ENCODE peak calls at places on chromosomes 16 and 17, in five cellular contexts. One of them, this sample, is unnamed.

GRCh38 chr16:3528406-3528805 is 27.6 kb downstream of the CLUAP1 start:
- DNase-seq in mesenchymal stem cell: no peak
- DNase-seq in H9: no peak
- DNase-seq in H1: no peak
- DNase-seq in neuronal stem cell: no peak
- DNase-seq in this sample: no peak

GRCh38 chr16:59047114-59047513 is 313.0 kb upstream of the GOT2 start:
- DNase-seq in mesenchymal stem cell: no peak
- DNase-seq in H9: no peak
- DNase-seq in H1: no peak
- DNase-seq in neuronal stem cell: no peak
- DNase-seq in this sample: no peak

GRCh38 chr16:74071996-74072559 is 224.5 kb upstream of the PSMD7 start:
- DNase-seq in mesenchymal stem cell: no peak
- DNase-seq in H9: no peak
- DNase-seq in H1: no peak
- DNase-seq in neuronal stem cell: no peak
- DNase-seq in this sample: no peak

GRCh38 chr16:2840914-2841313 is 10.8 kb downstream of the ZG16B start:
- DNase-seq in mesenchymal stem cell: no peak
- DNase-seq in H9: no peak
- DNase-seq in H1: no peak
- DNase-seq in neuronal stem cell: no peak
- DNase-seq in this sample: no peak

GRCh38 chr17:20066253-20066652 is 57.1 kb downstream of the SPECC1 start:
- DNase-seq in mesenchymal stem cell: no peak
- DNase-seq in H9: no peak
- DNase-seq in H1: no peak
- DNase-seq in neuronal stem cell: no peak
- DNase-seq in this sample: no peak

GRCh38 chr16:50151322-50151721 is 1.8 kb upstream of the TENT4B start:
- DNase-seq in mesenchymal stem cell: no peak
- DNase-seq in H9: no peak
- DNase-seq in H1: no peak
- DNase-seq in neuronal stem cell: no peak
- DNase-seq in this sample: no peak

GRCh38 chr16:20020083-20020482 is 53.6 kb downstream of the GPR139 start:
- DNase-seq in mesenchymal stem cell: no peak
- DNase-seq in H9: no peak
- DNase-seq in H1: no peak
- DNase-seq in neuronal stem cell: no peak
- DNase-seq in this sample: no peak

GRCh38 chr16:85384831-85385462 is 228.2 kb upstream of the GSE1 start:
- DNase-seq in mesenchymal stem cell: no peak
- DNase-seq in H9: no peak
- DNase-seq in H1: no peak
- DNase-seq in neuronal stem cell: no peak
- DNase-seq in this sample: peak; percentile 41

GRCh38 chr17:15972497-15972951 is 27.0 kb downstream of the ZSWIM7 start:
- DNase-seq in mesenchymal stem cell: no peak
- DNase-seq in H9: no peak
- DNase-seq in H1: no peak
- DNase-seq in neuronal stem cell: no peak
- DNase-seq in this sample: peak; percentile 84

GRCh38 chr17:48484850-48485249 is 46.0 kb downstream of the HOXB1 start:
- DNase-seq in mesenchymal stem cell: peak; percentile 90
- DNase-seq in H9: no peak
- DNase-seq in H1: no peak
- DNase-seq in neuronal stem cell: no peak
- DNase-seq in this sample: no peak

GRCh38 chr17:37458805-37459204 is 30.9 kb upstream of the DUSP14 start:
- DNase-seq in mesenchymal stem cell: peak; percentile 82
- DNase-seq in H9: no peak
- DNase-seq in H1: no peak
- DNase-seq in neuronal stem cell: no peak
- DNase-seq in this sample: no peak

GRCh38 chr16:72829846-72830620 is 217.9 kb downstream of the ZFHX3 start:
- DNase-seq in mesenchymal stem cell: peak; percentile 63
- DNase-seq in H9: no peak
- DNase-seq in H1: no peak
- DNase-seq in neuronal stem cell: no peak
- DNase-seq in this sample: no peak

GRCh38 chr17:65530158-65530984 is 31.1 kb downstream of the AXIN2 start:
- DNase-seq in mesenchymal stem cell: no peak
- DNase-seq in H9: no peak
- DNase-seq in H1: no peak
- DNase-seq in neuronal stem cell: no peak
- DNase-seq in this sample: peak; percentile 96

GRCh38 chr17:34613064-34614019 is 34.0 kb downstream of the TMEM132E start:
- DNase-seq in mesenchymal stem cell: no peak
- DNase-seq in H9: no peak
- DNase-seq in H1: no peak
- DNase-seq in neuronal stem cell: peak; percentile 58
- DNase-seq in this sample: no peak

GRCh38 chr16:84505249-84506156 is 1.0 kb upstream of the MEAK7 start:
- DNase-seq in mesenchymal stem cell: no peak
- DNase-seq in H9: no peak
- DNase-seq in H1: no peak
- DNase-seq in neuronal stem cell: no peak
- DNase-seq in this sample: no peak

GRCh38 chr16:70520612-70521297 is 2.6 kb downstream of the COG4 start:
- DNase-seq in mesenchymal stem cell: peak; percentile 68
- DNase-seq in H9: no peak
- DNase-seq in H1: no peak
- DNase-seq in neuronal stem cell: no peak
- DNase-seq in this sample: no peak

GRCh38 chr17:3740611-3741073 is 16.9 kb downstream of the HASPIN start:
- DNase-seq in mesenchymal stem cell: no peak
- DNase-seq in H9: no peak
- DNase-seq in H1: no peak
- DNase-seq in neuronal stem cell: no peak
- DNase-seq in this sample: no peak

GRCh38 chr16:86697715-86698114 is 119.4 kb downstream of the FOXL1 start:
- DNase-seq in mesenchymal stem cell: no peak
- DNase-seq in H9: no peak
- DNase-seq in H1: no peak
- DNase-seq in neuronal stem cell: no peak
- DNase-seq in this sample: no peak

GRCh38 chr17:12040478-12040877 is 19.8 kb downstream of the MAP2K4 start:
- DNase-seq in mesenchymal stem cell: no peak
- DNase-seq in H9: no peak
- DNase-seq in H1: no peak
- DNase-seq in neuronal stem cell: no peak
- DNase-seq in this sample: no peak

GRCh38 chr16:77183137-77183536 is 7.9 kb upstream of the MON1B start:
- DNase-seq in mesenchymal stem cell: no peak
- DNase-seq in H9: no peak
- DNase-seq in H1: no peak
- DNase-seq in neuronal stem cell: no peak
- DNase-seq in this sample: peak; percentile 4

GRCh38 chr16:86752582-86753175 is 174.3 kb downstream of the FOXL1 start:
- DNase-seq in mesenchymal stem cell: no peak
- DNase-seq in H9: no peak
- DNase-seq in H1: no peak
- DNase-seq in neuronal stem cell: no peak
- DNase-seq in this sample: no peak

GRCh38 chr17:5508855-5509254 is 22.5 kb downstream of the MIS12 start:
- DNase-seq in mesenchymal stem cell: peak; percentile 51
- DNase-seq in H9: peak; percentile 77
- DNase-seq in H1: no peak
- DNase-seq in neuronal stem cell: peak; percentile 66
- DNase-seq in this sample: peak; percentile 70

GRCh38 chr17:64213995-64214507 is 49.0 kb downstream of the TEX2 start:
- DNase-seq in mesenchymal stem cell: no peak
- DNase-seq in H9: no peak
- DNase-seq in H1: no peak
- DNase-seq in neuronal stem cell: no peak
- DNase-seq in this sample: no peak

GRCh38 chr17:64209356-64209941 is 53.6 kb downstream of the TEX2 start:
- DNase-seq in mesenchymal stem cell: no peak
- DNase-seq in H9: peak; percentile 18
- DNase-seq in H1: no peak
- DNase-seq in neuronal stem cell: no peak
- DNase-seq in this sample: no peak

GRCh38 chr17:64214950-64215349 is 48.1 kb downstream of the TEX2 start:
- DNase-seq in mesenchymal stem cell: no peak
- DNase-seq in H9: no peak
- DNase-seq in H1: no peak
- DNase-seq in neuronal stem cell: no peak
- DNase-seq in this sample: no peak

GRCh38 chr17:64209983-64210382 is 53.1 kb downstream of the TEX2 start:
- DNase-seq in mesenchymal stem cell: no peak
- DNase-seq in H9: peak; percentile 19
- DNase-seq in H1: no peak
- DNase-seq in neuronal stem cell: no peak
- DNase-seq in this sample: no peak

DNA sequence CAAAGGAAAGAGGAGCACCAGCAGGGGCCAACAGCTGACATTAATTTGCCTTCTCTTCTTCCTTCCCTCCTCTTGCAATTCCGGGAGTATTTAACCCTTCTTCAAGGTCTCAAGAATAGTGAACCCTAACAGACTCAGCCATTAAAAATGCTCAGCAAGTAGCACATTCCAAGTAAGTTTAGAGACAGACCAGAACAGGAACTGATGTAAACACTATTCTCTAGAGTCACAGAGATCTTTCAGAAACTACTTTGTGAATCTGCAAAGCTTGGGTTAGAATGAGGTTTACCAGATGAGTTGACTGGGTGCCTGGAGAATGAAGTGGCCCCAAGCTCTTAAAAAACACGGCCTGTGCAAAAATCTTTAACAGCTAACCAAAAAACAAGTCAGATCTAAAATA is 50.9 kb downstream of the TEX2 start:
- DNase-seq in mesenchymal stem cell: peak; percentile 89
- DNase-seq in H9: no peak
- DNase-seq in H1: no peak
- DNase-seq in neuronal stem cell: no peak
- DNase-seq in this sample: no peak
- H2BK120ac ChIP-seq in mesenchymal stem cell: no peak overlapping the region
- H2BK120ac ChIP-seq in H9: no peak overlapping the region
- H2BK120ac ChIP-seq in H1: no peak overlapping the region
- H2BK120ac ChIP-seq in neuronal stem cell: no peak overlapping the region
- H2BK120ac ChIP-seq in this sample: no peak overlapping the region

GRCh38 chr17:47189732-47190621 is 882 bp upstream of the CDC27 start:
- DNase-seq in mesenchymal stem cell: no peak
- DNase-seq in H9: no peak
- DNase-seq in H1: no peak
- DNase-seq in neuronal stem cell: no peak
- DNase-seq in this sample: no peak

GRCh38 chr17:47184671-47185070 is 4.4 kb downstream of the CDC27 start:
- DNase-seq in mesenchymal stem cell: no peak
- DNase-seq in H9: no peak
- DNase-seq in H1: no peak
- DNase-seq in neuronal stem cell: no peak
- DNase-seq in this sample: no peak

GRCh38 chr17:47190770-47191169 is 1.7 kb upstream of the CDC27 start:
- DNase-seq in mesenchymal stem cell: no peak
- DNase-seq in H9: no peak
- DNase-seq in H1: no peak
- DNase-seq in neuronal stem cell: no peak
- DNase-seq in this sample: no peak

GRCh38 chr17:47188799-47189731 is at the start of gene CDC27:
- DNase-seq in mesenchymal stem cell: peak; percentile 98
- DNase-seq in H9: peak; percentile 99
- DNase-seq in H1: peak; percentile 89
- DNase-seq in neuronal stem cell: peak; percentile 100
- DNase-seq in this sample: peak; percentile 99

DNA sequence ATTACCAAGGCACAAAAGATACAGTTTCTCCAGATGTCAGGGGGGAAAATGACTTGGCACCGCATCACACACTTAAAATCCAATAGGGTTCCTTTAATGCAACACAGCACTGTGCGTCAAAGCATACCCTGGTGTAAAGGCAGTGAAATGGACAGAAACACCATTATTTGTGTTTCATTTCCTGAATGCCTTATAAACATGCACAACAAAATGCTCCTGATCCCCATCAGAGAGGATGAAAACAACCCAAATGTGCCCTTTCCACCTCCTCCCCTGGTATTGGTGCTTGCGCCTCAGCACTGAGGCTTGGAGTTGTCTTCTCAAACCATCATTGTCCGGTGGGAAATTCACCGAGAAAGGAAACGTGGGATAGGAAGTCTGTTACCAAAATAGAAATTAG is 829 bp downstream of the CDC27 start:
- DNase-seq in mesenchymal stem cell: peak; percentile 85
- DNase-seq in H9: no peak
- DNase-seq in H1: no peak
- DNase-seq in neuronal stem cell: peak; percentile 9
- DNase-seq in this sample: peak; percentile 28
- H2AK5ac ChIP-seq in mesenchymal stem cell: peak overlapping the region; percentile 93
- H2AK5ac ChIP-seq in H9: no peak overlapping the region
- H2AK5ac ChIP-seq in H1: no peak overlapping the region
- H2AK5ac ChIP-seq in neuronal stem cell: no peak overlapping the region
- H2AK5ac ChIP-seq in this sample: no peak overlapping the region

DNA sequence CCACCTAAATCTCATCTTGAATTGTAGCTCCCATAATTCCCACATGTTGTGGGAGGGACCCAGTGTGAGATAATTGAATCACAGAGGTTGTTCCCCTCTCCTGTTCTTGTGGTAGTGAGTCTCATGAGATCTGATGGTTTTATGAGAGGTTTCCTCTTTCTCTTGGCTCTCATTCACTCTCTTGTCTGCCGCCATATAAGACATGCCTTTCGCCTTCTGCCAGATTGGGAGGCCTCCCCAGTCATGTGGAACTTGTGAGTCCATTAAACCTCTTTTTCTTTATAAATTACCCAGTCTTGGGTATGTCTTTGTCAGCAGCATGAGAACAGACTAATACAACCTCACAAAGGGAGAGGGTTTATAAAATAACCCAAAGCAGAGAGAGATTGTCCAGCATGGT is 367.4 kb downstream of the SNX29 start:
- DNase-seq in mesenchymal stem cell: no peak
- DNase-seq in H9: no peak
- DNase-seq in H1: no peak
- DNase-seq in neuronal stem cell: no peak
- DNase-seq in this sample: no peak
- H2BK12ac ChIP-seq in mesenchymal stem cell: no peak overlapping the region
- H2BK12ac ChIP-seq in H9: no peak overlapping the region
- H2BK12ac ChIP-seq in H1: no peak overlapping the region
- H2BK12ac ChIP-seq in neuronal stem cell: no peak overlapping the region
- H2BK12ac ChIP-seq in this sample: no peak overlapping the region

GRCh38 chr17:82072827-82073226 is 7.2 kb upstream of the DUS1L start:
- DNase-seq in mesenchymal stem cell: no peak
- DNase-seq in H9: no peak
- DNase-seq in H1: no peak
- DNase-seq in neuronal stem cell: no peak
- DNase-seq in this sample: no peak
- H2BK120ac ChIP-seq in mesenchymal stem cell: no peak overlapping the region
- H2BK120ac ChIP-seq in H9: no peak overlapping the region
- H2BK120ac ChIP-seq in H1: no peak overlapping the region
- H2BK120ac ChIP-seq in neuronal stem cell: no peak overlapping the region
- H2BK120ac ChIP-seq in this sample: no peak overlapping the region

GRCh38 chr17:76368545-76368944 is 14.8 kb upstream of the PRPSAP1 start:
- DNase-seq in mesenchymal stem cell: no peak
- DNase-seq in H9: peak; percentile 50
- DNase-seq in H1: no peak
- DNase-seq in neuronal stem cell: no peak
- DNase-seq in this sample: no peak
- H2AK5ac ChIP-seq in mesenchymal stem cell: no peak overlapping the region
- H2AK5ac ChIP-seq in H9: no peak overlapping the region
- H2AK5ac ChIP-seq in H1: no peak overlapping the region
- H2AK5ac ChIP-seq in neuronal stem cell: peak overlapping the region; percentile 5
- H2AK5ac ChIP-seq in this sample: no peak overlapping the region